ENCODE peak calls at places on chromosomes 12 and 14, in nine cellular contexts. One of them, this sample, is unnamed.

GRCh38 chr14:36976571-36977023 is 195.8 kb downstream of the SLC25A21 start:
- DNase-seq in uterus: no peak
- DNase-seq in transverse colon: no peak
- DNase-seq in CD4-positive, alpha-beta memory T cell: no peak
- DNase-seq in mammary epithelial cell: peak; percentile 58
- DNase-seq in Peyer's patch: no peak
- DNase-seq in neural progenitor cell: no peak
- DNase-seq in right lobe of liver: no peak
- DNase-seq in CD8-positive, alpha-beta memory T cell: no peak
- DNase-seq in this sample: no peak

GRCh38 chr12:94263011-94263786 is 114.8 kb downstream of the PLXNC1 start:
- DNase-seq in uterus: peak; percentile 28
- DNase-seq in transverse colon: peak; percentile 33
- DNase-seq in CD4-positive, alpha-beta memory T cell: peak; percentile 59
- DNase-seq in mammary epithelial cell: no peak
- DNase-seq in Peyer's patch: no peak
- DNase-seq in neural progenitor cell: no peak
- DNase-seq in right lobe of liver: no peak
- DNase-seq in CD8-positive, alpha-beta memory T cell: peak; percentile 72
- DNase-seq in this sample: no peak

GRCh38 chr14:26694521-26694920 is 96.7 kb upstream of the NOVA1 start:
- DNase-seq in uterus: no peak
- DNase-seq in transverse colon: no peak
- DNase-seq in CD4-positive, alpha-beta memory T cell: no peak
- DNase-seq in mammary epithelial cell: no peak
- DNase-seq in Peyer's patch: no peak
- DNase-seq in neural progenitor cell: no peak
- DNase-seq in right lobe of liver: no peak
- DNase-seq in CD8-positive, alpha-beta memory T cell: no peak
- DNase-seq in this sample: no peak

GRCh38 chr14:56338674-56339073 is 220.5 kb downstream of the PELI2 start:
- DNase-seq in uterus: no peak
- DNase-seq in transverse colon: no peak
- DNase-seq in CD4-positive, alpha-beta memory T cell: no peak
- DNase-seq in mammary epithelial cell: no peak
- DNase-seq in Peyer's patch: no peak
- DNase-seq in neural progenitor cell: no peak
- DNase-seq in right lobe of liver: no peak
- DNase-seq in CD8-positive, alpha-beta memory T cell: no peak
- DNase-seq in this sample: no peak

GRCh38 chr12:58034712-58035111 is 93.3 kb downstream of the ATP23 start:
- DNase-seq in uterus: no peak
- DNase-seq in transverse colon: no peak
- DNase-seq in CD4-positive, alpha-beta memory T cell: no peak
- DNase-seq in mammary epithelial cell: no peak
- DNase-seq in Peyer's patch: no peak
- DNase-seq in neural progenitor cell: no peak
- DNase-seq in right lobe of liver: no peak
- DNase-seq in CD8-positive, alpha-beta memory T cell: no peak
- DNase-seq in this sample: no peak

GRCh38 chr12:123949118-123949774 is 23.4 kb downstream of the CCDC92 start:
- DNase-seq in uterus: no peak
- DNase-seq in transverse colon: no peak
- DNase-seq in CD4-positive, alpha-beta memory T cell: no peak
- DNase-seq in mammary epithelial cell: no peak
- DNase-seq in Peyer's patch: peak; percentile 70
- DNase-seq in neural progenitor cell: peak; percentile 21
- DNase-seq in right lobe of liver: peak; percentile 76
- DNase-seq in CD8-positive, alpha-beta memory T cell: no peak
- DNase-seq in this sample: no peak

GRCh38 chr12:107402041-107403022 is 283.3 kb upstream of the PWP1 start:
- DNase-seq in uterus: no peak
- DNase-seq in transverse colon: peak; percentile 51
- DNase-seq in CD4-positive, alpha-beta memory T cell: peak; percentile 49
- DNase-seq in mammary epithelial cell: peak; percentile 75
- DNase-seq in Peyer's patch: peak; percentile 62
- DNase-seq in neural progenitor cell: peak; percentile 83
- DNase-seq in right lobe of liver: peak; percentile 73
- DNase-seq in CD8-positive, alpha-beta memory T cell: peak; percentile 65
- DNase-seq in this sample: no peak

GRCh38 chr12:46609281-46609623 is 216.5 kb downstream of the SLC38A4 start:
- DNase-seq in uterus: no peak
- DNase-seq in transverse colon: no peak
- DNase-seq in CD4-positive, alpha-beta memory T cell: peak; percentile 49
- DNase-seq in mammary epithelial cell: no peak
- DNase-seq in Peyer's patch: no peak
- DNase-seq in neural progenitor cell: no peak
- DNase-seq in right lobe of liver: no peak
- DNase-seq in CD8-positive, alpha-beta memory T cell: no peak
- DNase-seq in this sample: no peak

GRCh38 chr12:5511644-5512584 is 80.0 kb downstream of the NTF3 start:
- DNase-seq in uterus: peak; percentile 24
- DNase-seq in transverse colon: peak; percentile 34
- DNase-seq in CD4-positive, alpha-beta memory T cell: no peak
- DNase-seq in mammary epithelial cell: no peak
- DNase-seq in Peyer's patch: no peak
- DNase-seq in neural progenitor cell: peak; percentile 62
- DNase-seq in right lobe of liver: peak; percentile 62
- DNase-seq in CD8-positive, alpha-beta memory T cell: no peak
- DNase-seq in this sample: peak; percentile 55

GRCh38 chr14:52860910-52861309 is 69.5 kb upstream of the GNPNAT1 start:
- DNase-seq in uterus: no peak
- DNase-seq in transverse colon: no peak
- DNase-seq in CD4-positive, alpha-beta memory T cell: no peak
- DNase-seq in mammary epithelial cell: no peak
- DNase-seq in Peyer's patch: no peak
- DNase-seq in neural progenitor cell: no peak
- DNase-seq in right lobe of liver: no peak
- DNase-seq in CD8-positive, alpha-beta memory T cell: no peak
- DNase-seq in this sample: no peak

GRCh38 chr12:60266381-60266852 is 670.6 kb downstream of the SLC16A7 start:
- DNase-seq in uterus: no peak
- DNase-seq in transverse colon: no peak
- DNase-seq in CD4-positive, alpha-beta memory T cell: no peak
- DNase-seq in mammary epithelial cell: peak; percentile 74
- DNase-seq in Peyer's patch: no peak
- DNase-seq in neural progenitor cell: no peak
- DNase-seq in right lobe of liver: no peak
- DNase-seq in CD8-positive, alpha-beta memory T cell: no peak
- DNase-seq in this sample: no peak

GRCh38 chr12:1531160-1531653 is 63.2 kb downstream of the FBXL14 start:
- DNase-seq in uterus: no peak
- DNase-seq in transverse colon: no peak
- DNase-seq in CD4-positive, alpha-beta memory T cell: no peak
- DNase-seq in mammary epithelial cell: no peak
- DNase-seq in Peyer's patch: no peak
- DNase-seq in neural progenitor cell: no peak
- DNase-seq in right lobe of liver: no peak
- DNase-seq in CD8-positive, alpha-beta memory T cell: no peak
- DNase-seq in this sample: no peak

GRCh38 chr12:118544569-118544968 is 168.2 kb downstream of the SUDS3 start:
- DNase-seq in uterus: no peak
- DNase-seq in transverse colon: no peak
- DNase-seq in CD4-positive, alpha-beta memory T cell: no peak
- DNase-seq in mammary epithelial cell: peak; percentile 4
- DNase-seq in Peyer's patch: no peak
- DNase-seq in neural progenitor cell: no peak
- DNase-seq in right lobe of liver: no peak
- DNase-seq in CD8-positive, alpha-beta memory T cell: no peak
- DNase-seq in this sample: no peak

GRCh38 chr12:109827566-109828550 is 5.3 kb downstream of the TRPV4 start:
- DNase-seq in uterus: no peak
- DNase-seq in transverse colon: peak; percentile 36
- DNase-seq in CD4-positive, alpha-beta memory T cell: no peak
- DNase-seq in mammary epithelial cell: no peak
- DNase-seq in Peyer's patch: no peak
- DNase-seq in neural progenitor cell: no peak
- DNase-seq in right lobe of liver: peak; percentile 68
- DNase-seq in CD8-positive, alpha-beta memory T cell: no peak
- DNase-seq in this sample: peak; percentile 86

GRCh38 chr14:44791730-44792129 is 170.0 kb downstream of the KLHL28 start:
- DNase-seq in uterus: no peak
- DNase-seq in transverse colon: no peak
- DNase-seq in CD4-positive, alpha-beta memory T cell: no peak
- DNase-seq in mammary epithelial cell: no peak
- DNase-seq in Peyer's patch: no peak
- DNase-seq in neural progenitor cell: no peak
- DNase-seq in right lobe of liver: no peak
- DNase-seq in CD8-positive, alpha-beta memory T cell: no peak
- DNase-seq in this sample: no peak

GRCh38 chr14:93099643-93100042 is 16.1 kb downstream of the ITPK1 start:
- DNase-seq in uterus: no peak
- DNase-seq in transverse colon: no peak
- DNase-seq in CD4-positive, alpha-beta memory T cell: no peak
- DNase-seq in mammary epithelial cell: no peak
- DNase-seq in Peyer's patch: no peak
- DNase-seq in neural progenitor cell: no peak
- DNase-seq in right lobe of liver: no peak
- DNase-seq in CD8-positive, alpha-beta memory T cell: no peak
- DNase-seq in this sample: no peak

GRCh38 chr12:79691299-79692248 is 810 bp upstream of the PAWR start:
- DNase-seq in uterus: no peak
- DNase-seq in transverse colon: peak; percentile 32
- DNase-seq in CD4-positive, alpha-beta memory T cell: no peak
- DNase-seq in mammary epithelial cell: peak; percentile 94
- DNase-seq in Peyer's patch: no peak
- DNase-seq in neural progenitor cell: no peak
- DNase-seq in right lobe of liver: no peak
- DNase-seq in CD8-positive, alpha-beta memory T cell: no peak
- DNase-seq in this sample: no peak

GRCh38 chr12:87813476-87814234 is 215.5 kb downstream of the C12orf50 start:
- DNase-seq in uterus: no peak
- DNase-seq in transverse colon: no peak
- DNase-seq in CD4-positive, alpha-beta memory T cell: no peak
- DNase-seq in mammary epithelial cell: peak; percentile 82
- DNase-seq in Peyer's patch: no peak
- DNase-seq in neural progenitor cell: no peak
- DNase-seq in right lobe of liver: no peak
- DNase-seq in CD8-positive, alpha-beta memory T cell: no peak
- DNase-seq in this sample: no peak

GRCh38 chr14:96965885-96966595 is 168.9 kb downstream of the VRK1 start:
- DNase-seq in uterus: no peak
- DNase-seq in transverse colon: no peak
- DNase-seq in CD4-positive, alpha-beta memory T cell: no peak
- DNase-seq in mammary epithelial cell: no peak
- DNase-seq in Peyer's patch: no peak
- DNase-seq in neural progenitor cell: peak; percentile 23
- DNase-seq in right lobe of liver: no peak
- DNase-seq in CD8-positive, alpha-beta memory T cell: no peak
- DNase-seq in this sample: no peak

GRCh38 chr14:22226381-22226780 is 362.6 kb downstream of the DAD1 start:
- DNase-seq in uterus: no peak
- DNase-seq in transverse colon: no peak
- DNase-seq in CD4-positive, alpha-beta memory T cell: peak; percentile 43
- DNase-seq in mammary epithelial cell: peak; percentile 35
- DNase-seq in Peyer's patch: no peak
- DNase-seq in neural progenitor cell: peak; percentile 31
- DNase-seq in right lobe of liver: no peak
- DNase-seq in CD8-positive, alpha-beta memory T cell: peak; percentile 22
- DNase-seq in this sample: no peak
- H3K4me3 ChIP-seq in uterus: no peak overlapping the region
- H3K4me3 ChIP-seq in transverse colon: no peak overlapping the region
- H3K4me3 ChIP-seq in CD4-positive, alpha-beta memory T cell: no peak overlapping the region
- H3K4me3 ChIP-seq in mammary epithelial cell: no peak overlapping the region
- H3K4me3 ChIP-seq in Peyer's patch: no peak overlapping the region
- H3K4me3 ChIP-seq in neural progenitor cell: no peak overlapping the region
- H3K4me3 ChIP-seq in right lobe of liver: no peak overlapping the region
- H3K4me3 ChIP-seq in CD8-positive, alpha-beta memory T cell: no peak overlapping the region
- H3K4me3 ChIP-seq in this sample: no peak overlapping the region

DNA sequence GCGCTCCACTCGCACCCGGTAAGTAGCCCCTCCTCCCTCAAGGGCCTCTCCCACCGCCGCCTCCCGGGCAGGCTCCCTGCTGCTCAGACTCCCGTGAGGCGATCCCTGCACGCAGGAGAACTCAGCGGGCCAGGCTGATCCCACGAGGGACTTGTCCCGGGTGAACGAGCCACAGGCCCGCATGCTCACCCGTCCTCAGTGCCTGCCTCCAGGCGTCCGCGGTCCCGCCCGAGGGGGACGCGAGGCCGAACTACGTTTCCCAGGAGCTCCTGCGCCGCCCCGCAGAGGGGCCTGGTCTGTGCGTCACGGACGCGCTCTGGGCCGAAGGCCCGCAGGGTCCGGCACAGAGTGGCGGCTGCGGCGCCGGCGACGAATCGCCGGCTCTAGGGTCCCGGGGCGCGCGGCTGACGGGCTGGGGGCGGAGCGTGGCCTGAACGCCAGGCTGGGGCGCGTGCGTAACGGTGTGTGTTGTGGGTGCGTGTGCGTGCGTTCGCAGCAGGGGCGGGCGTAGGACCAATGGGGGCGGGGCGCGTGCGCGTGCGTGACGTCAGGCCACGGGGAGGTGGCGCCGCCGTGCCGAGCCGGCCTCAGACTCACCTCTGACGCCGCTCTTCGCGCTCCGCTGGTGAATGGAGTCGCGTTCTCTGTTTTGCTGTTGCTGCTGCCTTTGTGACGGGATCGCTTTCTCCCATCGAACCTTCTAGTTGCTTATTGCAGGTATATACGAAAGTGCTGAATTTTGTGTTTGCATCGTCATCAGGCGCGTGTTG is at the start of the genes ZNF10 and ZNF891:
- DNase-seq in uterus: peak; percentile 97
- DNase-seq in transverse colon: peak; percentile 97
- DNase-seq in CD4-positive, alpha-beta memory T cell: peak; percentile 98
- DNase-seq in mammary epithelial cell: peak; percentile 97
- DNase-seq in Peyer's patch: peak; percentile 98
- DNase-seq in neural progenitor cell: peak; percentile 97
- DNase-seq in right lobe of liver: peak; percentile 98
- DNase-seq in CD8-positive, alpha-beta memory T cell: peak; percentile 97
- DNase-seq in this sample: peak; percentile 98
- H3K9me3 ChIP-seq in uterus: peaks cover 54% of the 10 kb centered on the region
- H3K9me3 ChIP-seq in transverse colon: peaks cover 57% of the 10 kb centered on the region
- H3K9me3 ChIP-seq in CD4-positive, alpha-beta memory T cell: peaks cover 5% of the 10 kb centered on the region
- H3K9me3 ChIP-seq in mammary epithelial cell: peaks cover 21% of the 10 kb centered on the region
- H3K9me3 ChIP-seq in Peyer's patch: peaks cover 3% of the 10 kb centered on the region
- H3K9me3 ChIP-seq in neural progenitor cell: peaks cover 50% of the 10 kb centered on the region
- H3K9me3 ChIP-seq in right lobe of liver: peaks cover 33% of the 10 kb centered on the region
- H3K9me3 ChIP-seq in CD8-positive, alpha-beta memory T cell: peaks cover 25% of the 10 kb centered on the region
- H3K9me3 ChIP-seq in this sample: peaks cover 7% of the 10 kb centered on the region

GRCh38 chr14:85575617-85575898 is 45.6 kb downstream of the FLRT2 start:
- DNase-seq in uterus: no peak
- DNase-seq in transverse colon: no peak
- DNase-seq in CD4-positive, alpha-beta memory T cell: no peak
- DNase-seq in mammary epithelial cell: no peak
- DNase-seq in Peyer's patch: no peak
- DNase-seq in neural progenitor cell: peak; percentile 30
- DNase-seq in right lobe of liver: no peak
- DNase-seq in CD8-positive, alpha-beta memory T cell: no peak
- DNase-seq in this sample: no peak
- H3K4me1 ChIP-seq in uterus: no peaks in the 10 kb centered on the region
- H3K4me1 ChIP-seq in transverse colon: no peaks in the 10 kb centered on the region
- H3K4me1 ChIP-seq in CD4-positive, alpha-beta memory T cell: no peaks in the 10 kb centered on the region
- H3K4me1 ChIP-seq in mammary epithelial cell: peaks cover 32% of the 10 kb centered on the region
- H3K4me1 ChIP-seq in Peyer's patch: no peaks in the 10 kb centered on the region
- H3K4me1 ChIP-seq in neural progenitor cell: peaks cover 28% of the 10 kb centered on the region
- H3K4me1 ChIP-seq in right lobe of liver: no peaks in the 10 kb centered on the region
- H3K4me1 ChIP-seq in CD8-positive, alpha-beta memory T cell: no peaks in the 10 kb centered on the region
- H3K4me1 ChIP-seq in this sample: no peaks in the 10 kb centered on the region

DNA sequence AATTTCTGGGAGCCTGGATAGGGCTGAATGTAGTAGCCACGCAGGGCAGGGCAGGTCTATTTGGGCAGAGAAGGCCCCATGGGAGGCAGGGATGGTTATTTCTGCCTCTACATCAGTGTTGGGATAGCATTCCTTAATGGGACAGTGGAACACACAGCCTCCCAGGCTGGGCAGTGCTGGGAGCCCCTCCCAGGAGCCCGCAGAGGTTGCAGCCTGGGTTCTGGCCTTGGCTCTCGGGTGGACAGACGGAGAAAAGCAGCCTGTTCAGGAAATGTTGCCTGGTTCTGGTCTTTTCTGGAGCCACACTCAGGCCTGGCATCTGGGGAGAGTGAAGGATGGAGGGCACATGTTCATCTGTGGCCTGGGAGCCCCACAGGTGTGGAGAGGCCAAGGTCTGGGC is 479 bp upstream of the NOS1 start:
- DNase-seq in uterus: no peak
- DNase-seq in transverse colon: no peak
- DNase-seq in CD4-positive, alpha-beta memory T cell: no peak
- DNase-seq in mammary epithelial cell: no peak
- DNase-seq in Peyer's patch: no peak
- DNase-seq in neural progenitor cell: no peak
- DNase-seq in right lobe of liver: no peak
- DNase-seq in CD8-positive, alpha-beta memory T cell: no peak
- DNase-seq in this sample: no peak
- H3K4me3 ChIP-seq in uterus: no peak overlapping the region
- H3K4me3 ChIP-seq in transverse colon: no peak overlapping the region
- H3K4me3 ChIP-seq in CD4-positive, alpha-beta memory T cell: no peak overlapping the region
- H3K4me3 ChIP-seq in mammary epithelial cell: no peak overlapping the region
- H3K4me3 ChIP-seq in Peyer's patch: no peak overlapping the region
- H3K4me3 ChIP-seq in neural progenitor cell: no peak overlapping the region
- H3K4me3 ChIP-seq in right lobe of liver: no peak overlapping the region
- H3K4me3 ChIP-seq in CD8-positive, alpha-beta memory T cell: no peak overlapping the region
- H3K4me3 ChIP-seq in this sample: no peak overlapping the region